ENCODE peak calls at places on chromosomes 11 and 22, in four cellular contexts. B is NCI-H1092, W is T-helper 1 cell, A is NCI-H146. Y is an unnamed sample.

GRCh38 chr11:19326499-19326898 is 85.8 kb upstream of the E2F8 start:
- DNase-seq in B (no peak), W (no peak), A (no peak), Y (peak)

GRCh38 chr11:1916986-1917522 is 2.4 kb upstream of the TNNT3 start:
- DNase-seq in B (no peak), W (no peak), A (no peak), Y (no peak)

GRCh38 chr11:70025308-70025707 is 52.8 kb upstream of the ANO1 start:
- DNase-seq in B (no peak), W (no peak), A (no peak), Y (no peak)

GRCh38 chr11:34638897-34639296 is 18.0 kb downstream of the EHF start:
- DNase-seq in B (no peak), W (no peak), A (no peak), Y (no peak)

GRCh38 chr11:128765104-128765503 is 71.2 kb downstream of the FLI1 start:
- DNase-seq in B (no peak), W (no peak), A (no peak), Y (no peak)

GRCh38 chr22:28002863-28003565 is 84.0 kb upstream of the PITPNB start:
- DNase-seq in B (no peak), W (no peak), A (no peak), Y (no peak)

GRCh38 chr11:86174101-86175046 is 70.2 kb upstream of the EED start:
- DNase-seq in B (no peak), W (no peak), A (no peak), Y (no peak)

GRCh38 chr11:75413864-75414263 is 14.5 kb downstream of the RPS3 start:
- DNase-seq in B (no peak), W (no peak), A (no peak), Y (no peak)

GRCh38 chr11:75077316-75077715 is 19.4 kb downstream of the OR2AT4 start:
- DNase-seq in B (no peak), W (no peak), A (no peak), Y (no peak)

GRCh38 chr11:110366234-110366633 is 63.5 kb upstream of the FDX1 start:
- DNase-seq in B (no peak), W (no peak), A (no peak), Y (peak)

GRCh38 chr11:33742249-33742851 is 6.1 kb upstream of the CD59 start:
- DNase-seq in B (no peak), W (no peak), A (no peak), Y (peak)

GRCh38 chr22:49622241-49623105 is 205.2 kb downstream of the BRD1 start:
- DNase-seq in B (no peak), W (no peak), A (no peak), Y (no peak)

GRCh38 chr11:8786933-8787332 is 104.3 kb downstream of the RPL27A start:
- DNase-seq in B (no peak), W (no peak), A (no peak), Y (no peak)

GRCh38 chr22:27185903-27186302 is 528.5 kb downstream of the MIAT start:
- DNase-seq in B (no peak), W (no peak), A (no peak), Y (no peak)

GRCh38 chr11:33449798-33450197 is 192.6 kb downstream of the HIPK3 start:
- DNase-seq in B (no peak), W (no peak), A (no peak), Y (no peak)

GRCh38 chr11:102387056-102387781 is 40.2 kb downstream of the BIRC2 start:
- DNase-seq in B (no peak), W (no peak), A (no peak), Y (no peak)

GRCh38 chr11:12171921-12172320 is 61.5 kb downstream of the MICAL2 start:
- DNase-seq in B (no peak), W (no peak), A (no peak), Y (no peak)